ENCODE peak calls at places on chromosomes 6 and 20, in eight cellular contexts. U is PC-3, K is fibroblast of lung, L is mesendoderm, P is OCI-LY7, A is endothelial cell of umbilical vein, D is neural progenitor cell, C is Karpas-422. Z is an unnamed sample. For H3K79me2, the result is how much of the 10 kb centered on the place peaks cover.

GRCh38 chr6:166556336-166556735 is 30.1 kb downstream of the RAMACL start:
- DNase-seq in U (no peak), A (no peak), P (no peak), D (no peak), K (no peak), C (no peak), L (no peak), Z (no peak)

GRCh38 chr6:167742719-167743303 is 83.9 kb upstream of the AFDN start:
- DNase-seq in U (peak), D (peak), L (peak), A (no peak), C (no peak), K (no peak), P (no peak), Z (peak)

GRCh38 chr6:17591292-17591691 is 8.8 kb upstream of the FAM8A1 start:
- DNase-seq in C (no peak), L (no peak), U (no peak), A (no peak), K (no peak), D (no peak), P (no peak), Z (no peak)

GRCh38 chr6:167782698-167783517 is 43.8 kb upstream of the AFDN start:
- DNase-seq in A (no peak), U (no peak), D (no peak), L (no peak), C (no peak), P (no peak), K (no peak), Z (peak)

GRCh38 chr6:158039571-158040050 is 57.9 kb downstream of the SYNJ2 start:
- DNase-seq in A (no peak), U (peak), C (no peak), L (no peak), P (no peak), K (no peak), D (no peak), Z (no peak)

GRCh38 chr6:84618046-84618752 is 146.2 kb downstream of the TBX18 start:
- DNase-seq in U (peak), L (peak), P (no peak), C (no peak), D (no peak), K (peak), A (peak), Z (peak)

GRCh38 chr20:46174469-46175126 is 56.5 kb downstream of the CD40 start:
- DNase-seq in L (peak), P (peak), C (peak), A (peak), D (peak), K (peak), U (peak), Z (peak)

GRCh38 chr20:52416959-52417358 is 225.4 kb upstream of the ZFP64 start:
- DNase-seq in C (no peak), A (no peak), D (no peak), U (no peak), L (no peak), P (no peak), K (no peak), Z (no peak)

GRCh38 chr20:6845141-6845540 is 77.7 kb downstream of the BMP2 start:
- DNase-seq in D (no peak), L (no peak), C (no peak), P (no peak), A (no peak), U (no peak), K (no peak), Z (no peak)

GRCh38 chr20:571754-572331 is 28.3 kb upstream of the CSNK2A1 start:
- DNase-seq in U (peak), A (no peak), K (peak), D (peak), P (no peak), L (peak), C (no peak), Z (no peak)

GRCh38 chr20:22223251-22223650 is 361.1 kb downstream of the FOXA2 start:
- DNase-seq in C (no peak), P (no peak), A (no peak), K (no peak), L (no peak), U (no peak), D (no peak), Z (no peak)

GRCh38 chr20:41142241-41142640 is 4.9 kb downstream of the PLCG1 start:
- DNase-seq in P (no peak), L (no peak), U (no peak), C (no peak), A (no peak), K (no peak), D (no peak), Z (no peak)

GRCh38 chr20:41138527-41139226 is 1.3 kb downstream of the PLCG1 start:
- DNase-seq in L (peak), C (no peak), A (peak), U (no peak), D (peak), P (peak), K (no peak), Z (no peak)

GRCh38 chr20:41139227-41140093 is 2.1 kb downstream of the PLCG1 start:
- DNase-seq in U (no peak), K (no peak), P (no peak), L (no peak), D (no peak), C (no peak), A (no peak), Z (no peak)

GRCh38 chr20:41141153-41141815 is 3.9 kb downstream of the PLCG1 start:
- DNase-seq in K (peak), D (no peak), P (peak), L (no peak), U (no peak), C (peak), A (peak), Z (no peak)

DNA sequence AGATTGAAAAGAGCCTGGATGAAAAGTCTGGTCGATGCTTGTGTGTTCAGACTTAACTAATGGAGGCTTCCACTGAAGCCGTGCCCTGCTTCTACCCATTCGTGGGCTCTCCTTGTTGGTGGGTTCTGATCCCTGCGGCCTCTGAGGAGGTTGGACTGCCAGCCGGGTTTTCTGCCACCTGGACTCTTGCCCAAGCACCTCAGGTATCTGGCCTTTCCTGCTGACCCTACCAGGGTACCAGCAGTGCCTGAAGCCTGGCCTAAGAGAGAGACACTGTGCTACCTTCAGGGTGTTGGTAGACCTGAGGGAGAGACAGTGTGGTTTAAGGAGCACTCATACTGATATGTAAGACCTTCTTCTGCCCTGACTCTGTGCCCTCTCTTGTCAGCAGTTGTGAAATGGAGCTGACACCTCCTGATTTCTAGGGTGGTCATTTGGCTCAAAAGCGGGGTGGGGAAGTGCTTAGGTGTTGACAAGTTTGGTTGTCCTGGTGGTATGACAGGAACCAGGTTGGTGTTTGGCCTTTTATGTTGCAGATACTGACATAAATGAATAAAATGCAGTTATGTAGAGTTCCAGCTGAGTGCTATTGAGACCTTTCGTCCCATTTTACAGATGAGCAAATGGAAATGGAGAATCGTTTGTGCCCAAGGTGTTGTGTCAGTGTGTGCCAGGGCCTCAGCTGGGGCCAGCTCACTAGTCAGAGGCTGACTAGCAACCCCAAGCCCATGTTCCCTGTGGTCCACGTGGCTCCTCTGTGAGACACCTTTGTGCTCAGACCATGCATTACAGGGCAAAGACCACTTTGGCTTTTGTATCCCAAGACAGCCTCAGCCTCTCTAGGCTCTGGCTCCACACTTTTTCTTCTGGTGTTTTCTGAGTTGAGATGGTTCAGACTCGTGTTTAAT is 3.1 kb downstream of the PLCG1 start:
- DNase-seq in A (no peak), K (no peak), L (no peak), U (no peak), C (no peak), P (no peak), D (no peak), Z (no peak)
- H3K27ac ChIP-seq in A (peak), K (no peak), L (no peak), U (no peak), C (peak), P (peak), D (no peak), Z (no peak)

GRCh38 chr20:5122861-5123260 is 3.1 kb upstream of the PCNA start:
- DNase-seq in A (no peak), L (no peak), U (no peak), P (no peak), K (no peak), C (no peak), D (no peak), Z (peak)

GRCh38 chr20:5119143-5119434 is 669 bp downstream of the PCNA start:
- DNase-seq in A (no peak), K (no peak), P (no peak), U (no peak), L (no peak), D (no peak), C (no peak), Z (no peak)

GRCh38 chr20:5118220-5119142 is 1.3 kb downstream of the PCNA start:
- DNase-seq in L (no peak), K (no peak), D (peak), P (peak), C (peak), U (no peak), A (peak), Z (peak)

GRCh38 chr20:5119435-5120188 is at the start of gene PCNA:
- DNase-seq in A (peak), K (peak), L (peak), U (peak), D (peak), C (peak), P (peak), Z (peak)

DNA sequence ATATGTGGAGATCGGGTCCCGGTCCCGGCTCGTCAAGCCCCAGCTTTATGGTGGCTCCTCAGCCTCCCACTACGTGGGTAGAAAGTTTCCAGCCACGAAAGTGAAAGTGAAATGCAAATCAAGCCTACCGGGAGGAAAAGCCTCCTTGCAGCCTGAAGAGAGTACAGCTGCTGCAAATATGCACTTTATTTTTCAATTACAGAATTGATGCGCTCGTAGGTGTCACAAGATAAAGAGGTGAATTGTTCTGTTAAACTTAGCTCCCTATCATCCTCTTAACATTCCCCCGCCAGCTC is 379 bp upstream of the PCNA start:
- DNase-seq in U (no peak), P (no peak), D (no peak), C (no peak), L (no peak), K (no peak), A (no peak), Z (no peak)
- H3K79me2 ChIP-seq in U (under half), P (under half), D (half or more), C (under half), L (under half), K (under half), A (under half), Z (under half)

GRCh38 chr6:50815436-50816114 is 3.1 kb upstream of the TFAP2B start:
- DNase-seq in C (peak), P (peak), K (peak), U (peak), D (no peak), L (no peak), A (peak), Z (no peak)
- H3K4me3 ChIP-seq in C (peak), P (peak), K (peak), U (peak), D (peak), L (no peak), A (peak), Z (peak)

GRCh38 chr6:38573800-38574395 is 65.8 kb downstream of the BTBD9 start:
- DNase-seq in L (peak), K (peak), C (no peak), D (no peak), U (no peak), P (no peak), A (peak), Z (no peak)

GRCh38 chr6:38571721-38572120 is 68.0 kb downstream of the BTBD9 start:
- DNase-seq in K (no peak), P (no peak), A (peak), C (no peak), U (no peak), L (no peak), D (no peak), Z (no peak)

GRCh38 chr6:38567436-38567835 is 72.3 kb downstream of the BTBD9 start:
- DNase-seq in C (no peak), D (no peak), U (peak), P (no peak), K (peak), L (no peak), A (peak), Z (peak)

GRCh38 chr6:38570750-38571149 is 69.0 kb downstream of the BTBD9 start:
- DNase-seq in D (no peak), U (peak), A (peak), P (peak), K (peak), C (peak), L (peak), Z (no peak)

DNA sequence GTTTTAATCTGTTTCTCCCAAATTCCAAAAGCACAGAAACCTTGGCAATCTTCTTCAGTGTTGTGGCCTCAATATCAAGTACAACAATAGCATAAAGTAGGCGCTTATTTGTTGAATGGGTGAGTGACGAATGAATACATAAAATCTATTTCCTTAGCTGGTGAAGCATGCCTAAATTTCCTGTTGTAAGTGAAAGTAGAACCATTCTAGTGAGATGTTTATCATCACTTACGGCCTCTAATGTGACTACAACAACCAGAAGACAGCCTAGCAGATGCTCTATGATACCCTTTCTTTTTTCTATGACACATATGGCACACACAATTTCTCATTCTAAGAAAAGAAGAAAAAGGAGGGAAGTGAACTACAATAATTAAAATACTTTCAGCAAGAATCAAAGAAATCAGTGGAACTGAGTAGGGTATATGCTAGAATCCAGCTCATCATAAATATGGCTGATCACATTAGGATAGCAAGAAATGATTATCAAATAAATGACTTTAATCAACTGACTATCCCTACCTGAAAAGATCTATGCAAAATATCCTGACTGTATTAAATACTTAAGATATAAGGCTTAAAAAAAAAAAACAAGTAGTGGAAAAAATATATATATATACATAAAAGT is 67.4 kb downstream of the BTBD9 start:
- DNase-seq in P (peak), L (no peak), U (no peak), A (peak), K (no peak), C (no peak), D (no peak), Z (no peak)
- H3K27ac ChIP-seq in P (no peak), L (no peak), U (no peak), A (peak), K (no peak), C (no peak), D (no peak), Z (no peak)

DNA sequence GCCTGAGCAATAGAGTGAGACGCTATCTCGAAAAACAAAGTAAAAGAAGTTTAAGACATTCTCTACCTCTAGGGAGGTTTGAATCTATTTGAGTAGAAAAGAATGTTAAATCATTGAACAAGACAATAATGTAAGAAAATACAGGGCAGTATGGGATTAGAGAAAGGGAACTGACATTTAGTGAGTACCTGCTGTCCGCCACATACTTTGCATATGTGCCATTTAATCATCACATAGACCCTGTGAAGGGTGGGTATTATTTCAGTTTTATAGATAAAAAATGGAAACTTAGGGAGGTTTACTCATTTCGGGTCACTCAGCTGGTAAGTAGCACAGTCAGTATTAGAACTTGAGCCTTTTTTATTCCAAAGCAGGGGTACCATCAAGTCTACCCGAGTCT is 31.4 kb downstream of the STK4 start:
- DNase-seq in A (no peak), P (no peak), K (no peak), C (peak), D (no peak), U (no peak), L (no peak), Z (no peak)
- H3K79me2 ChIP-seq in A (under half), P (under half), K (under half), C (half or more), D (under half), U (under half), L (under half), Z (under half)

GRCh38 chr6:2751871-2752270 is 1.1 kb upstream of the MYLK4 start:
- DNase-seq in U (no peak), P (no peak), D (no peak), K (no peak), A (no peak), C (no peak), L (no peak), Z (no peak)

GRCh38 chr6:2749972-2750600 is 636 bp downstream of the MYLK4 start:
- DNase-seq in K (peak), L (peak), P (peak), U (peak), C (peak), D (peak), A (peak), Z (peak)

GRCh38 chr6:2753116-2753489 is 2.4 kb upstream of the MYLK4 start:
- DNase-seq in U (no peak), P (no peak), D (no peak), L (no peak), C (no peak), K (no peak), A (no peak), Z (no peak)

GRCh38 chr6:2752477-2753115 is 1.9 kb upstream of the MYLK4 start:
- DNase-seq in L (no peak), D (no peak), P (no peak), U (peak), A (no peak), K (no peak), C (no peak), Z (no peak)

DNA sequence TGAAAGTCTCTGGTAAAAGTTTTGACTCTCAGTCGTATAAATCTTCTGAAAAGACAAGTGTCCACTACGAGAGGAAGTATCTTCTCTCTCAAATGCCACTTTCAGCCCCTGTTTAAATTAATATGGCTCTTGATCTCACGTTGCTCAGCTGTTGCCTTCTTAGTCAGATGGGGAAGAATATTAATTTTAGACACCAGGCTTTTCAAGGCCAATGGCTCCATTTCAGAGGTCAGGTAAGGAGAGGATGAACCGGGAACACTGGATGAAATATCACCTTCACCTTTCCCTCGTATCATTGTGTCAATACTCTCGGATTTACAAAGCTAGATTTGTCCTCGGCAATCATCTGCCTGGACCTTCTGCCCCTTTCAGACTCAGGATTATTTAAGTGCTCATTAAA is at the start of gene MYLK4:
- DNase-seq in A (no peak), L (no peak), D (no peak), K (no peak), C (no peak), P (no peak), U (no peak), Z (no peak)
- H3K4me3 ChIP-seq in A (no peak), L (no peak), D (no peak), K (no peak), C (no peak), P (no peak), U (peak), Z (peak)

DNA sequence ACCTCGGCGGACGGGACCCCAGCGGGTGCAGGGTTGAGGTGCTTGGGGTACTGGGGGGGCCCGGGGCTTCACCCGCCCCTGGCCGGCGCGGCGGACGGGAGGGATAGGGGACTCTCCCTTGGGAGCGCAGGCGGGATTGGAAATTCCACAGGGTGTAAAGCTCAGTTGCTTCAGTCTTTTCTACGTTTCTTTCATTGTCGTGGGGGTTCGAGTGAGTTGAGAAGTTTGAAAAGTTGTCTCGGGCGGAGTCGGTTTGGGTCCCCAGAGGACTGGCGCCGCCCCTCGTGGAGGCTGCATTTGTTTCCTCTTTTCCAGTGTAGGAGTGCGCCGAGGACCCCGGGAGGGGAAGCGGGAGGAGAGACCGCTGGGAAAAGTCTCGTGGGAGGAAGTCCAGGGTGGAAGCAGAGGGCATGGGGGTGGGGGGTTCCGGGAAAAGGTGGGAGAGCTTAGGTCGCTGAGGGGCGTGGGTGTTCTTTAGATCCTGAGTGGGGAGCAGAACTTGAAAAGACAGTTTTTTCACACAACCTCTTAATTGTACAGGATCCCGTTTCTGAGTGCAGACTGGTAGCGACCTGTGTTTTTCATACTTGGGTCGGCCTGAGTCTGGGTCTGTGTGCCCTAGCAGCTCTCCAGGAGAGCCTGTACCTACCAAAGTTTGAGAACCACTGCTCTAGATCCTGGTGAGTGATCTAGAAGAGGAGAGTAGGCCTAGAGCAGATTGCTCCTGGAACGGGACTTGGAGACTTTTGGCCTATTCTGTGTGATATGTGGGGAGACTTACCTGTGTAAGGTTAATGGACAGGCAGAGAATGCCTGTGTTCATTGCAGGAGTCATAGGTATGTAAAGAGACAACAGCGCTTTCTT is 518 bp downstream of the FAM83B start:
- DNase-seq in A (no peak), D (peak), U (peak), L (peak), K (no peak), P (no peak), C (no peak), Z (peak)
- H3K27ac ChIP-seq in A (no peak), D (no peak), U (peak), L (peak), K (no peak), P (no peak), C (no peak), Z (no peak)

Z was measured in osteoblast.